ENCODE peak calls at places on chromosomes 3 and 15, in seven cellular contexts. One of them, this sample, is unnamed.

GRCh38 chr3:149401926-149402310 is 24.5 kb upstream of the TM4SF1 start:
- DNase-seq in neuronal stem cell: no peak
- DNase-seq in mesenchymal stem cell: peak; percentile 47
- DNase-seq in H1: no peak
- DNase-seq in IMR-90: peak; percentile 48
- DNase-seq in trophoblast cell: no peak
- DNase-seq in H9: no peak
- DNase-seq in this sample: no peak

GRCh38 chr3:195897853-195898415 is 10.4 kb downstream of the TNK2 start:
- DNase-seq in neuronal stem cell: no peak
- DNase-seq in H9: no peak
- DNase-seq in H1: no peak
- DNase-seq in mesenchymal stem cell: no peak
- DNase-seq in IMR-90: no peak
- DNase-seq in trophoblast cell: peak; percentile 92
- DNase-seq in this sample: peak; percentile 78

GRCh38 chr3:151843275-151843674 is 29.4 kb downstream of the AADAC start:
- DNase-seq in neuronal stem cell: no peak
- DNase-seq in IMR-90: peak; percentile 16
- DNase-seq in trophoblast cell: no peak
- DNase-seq in H9: no peak
- DNase-seq in H1: no peak
- DNase-seq in mesenchymal stem cell: peak; percentile 63
- DNase-seq in this sample: no peak

GRCh38 chr3:21995079-21995607 is 244.1 kb upstream of the ZNF385D start:
- DNase-seq in trophoblast cell: no peak
- DNase-seq in mesenchymal stem cell: no peak
- DNase-seq in IMR-90: no peak
- DNase-seq in neuronal stem cell: no peak
- DNase-seq in H9: no peak
- DNase-seq in H1: no peak
- DNase-seq in this sample: no peak

GRCh38 chr3:10361375-10361774 is 40.5 kb upstream of the SEC13 start:
- DNase-seq in H9: no peak
- DNase-seq in neuronal stem cell: no peak
- DNase-seq in trophoblast cell: no peak
- DNase-seq in IMR-90: no peak
- DNase-seq in H1: no peak
- DNase-seq in mesenchymal stem cell: no peak
- DNase-seq in this sample: no peak

GRCh38 chr3:99943931-99944761 is 126.5 kb downstream of the CMSS1 start:
- DNase-seq in H9: no peak
- DNase-seq in IMR-90: peak; percentile 47
- DNase-seq in mesenchymal stem cell: no peak
- DNase-seq in trophoblast cell: peak; percentile 77
- DNase-seq in neuronal stem cell: no peak
- DNase-seq in H1: no peak
- DNase-seq in this sample: no peak

GRCh38 chr3:172953576-172953975 is 187.5 kb downstream of the SPATA16 start:
- DNase-seq in trophoblast cell: no peak
- DNase-seq in neuronal stem cell: no peak
- DNase-seq in H1: no peak
- DNase-seq in mesenchymal stem cell: no peak
- DNase-seq in H9: no peak
- DNase-seq in IMR-90: no peak
- DNase-seq in this sample: no peak

GRCh38 chr3:49928511-49929017 is 1.0 kb downstream of the MON1A start:
- DNase-seq in mesenchymal stem cell: no peak
- DNase-seq in IMR-90: no peak
- DNase-seq in H1: no peak
- DNase-seq in trophoblast cell: no peak
- DNase-seq in neuronal stem cell: no peak
- DNase-seq in H9: no peak
- DNase-seq in this sample: peak; percentile 60

GRCh38 chr3:31710123-31710841 is 177.6 kb downstream of the STT3B start:
- DNase-seq in H1: no peak
- DNase-seq in neuronal stem cell: no peak
- DNase-seq in IMR-90: peak; percentile 42
- DNase-seq in trophoblast cell: no peak
- DNase-seq in mesenchymal stem cell: peak; percentile 5
- DNase-seq in H9: no peak
- DNase-seq in this sample: peak; percentile 20

GRCh38 chr15:90598053-90598577 is 68.4 kb downstream of the CRTC3 start:
- DNase-seq in trophoblast cell: peak; percentile 15
- DNase-seq in IMR-90: no peak
- DNase-seq in mesenchymal stem cell: peak; percentile 16
- DNase-seq in H9: peak; percentile 72
- DNase-seq in H1: no peak
- DNase-seq in neuronal stem cell: no peak
- DNase-seq in this sample: peak; percentile 65

GRCh38 chr3:111325160-111325707 is 216.8 kb upstream of the CD96 start:
- DNase-seq in IMR-90: peak; percentile 37
- DNase-seq in neuronal stem cell: no peak
- DNase-seq in trophoblast cell: no peak
- DNase-seq in H1: no peak
- DNase-seq in H9: no peak
- DNase-seq in mesenchymal stem cell: no peak
- DNase-seq in this sample: no peak

GRCh38 chr15:42590619-42591237 is 15.3 kb downstream of the STARD9 start:
- DNase-seq in trophoblast cell: no peak
- DNase-seq in mesenchymal stem cell: no peak
- DNase-seq in neuronal stem cell: no peak
- DNase-seq in H9: no peak
- DNase-seq in IMR-90: no peak
- DNase-seq in H1: no peak
- DNase-seq in this sample: no peak

GRCh38 chr3:38655708-38656300 is 6.3 kb upstream of the SCN5A start:
- DNase-seq in IMR-90: peak; percentile 51
- DNase-seq in H1: no peak
- DNase-seq in trophoblast cell: peak; percentile 73
- DNase-seq in mesenchymal stem cell: peak; percentile 34
- DNase-seq in H9: peak; percentile 64
- DNase-seq in neuronal stem cell: no peak
- DNase-seq in this sample: peak; percentile 89

GRCh38 chr3:5798809-5799208 is 611.3 kb downstream of the EDEM1 start:
- DNase-seq in neuronal stem cell: no peak
- DNase-seq in H1: no peak
- DNase-seq in H9: no peak
- DNase-seq in trophoblast cell: peak; percentile 91
- DNase-seq in IMR-90: no peak
- DNase-seq in mesenchymal stem cell: peak; percentile 6
- DNase-seq in this sample: no peak

GRCh38 chr3:17632401-17633100 is 109.9 kb downstream of the TBC1D5 start:
- DNase-seq in neuronal stem cell: no peak
- DNase-seq in H1: no peak
- DNase-seq in trophoblast cell: peak; percentile 17
- DNase-seq in H9: no peak
- DNase-seq in mesenchymal stem cell: peak; percentile 75
- DNase-seq in IMR-90: peak; percentile 83
- DNase-seq in this sample: no peak

GRCh38 chr3:133986302-133986701 is 43.4 kb downstream of the SLCO2A1 start:
- DNase-seq in trophoblast cell: no peak
- DNase-seq in H1: no peak
- DNase-seq in neuronal stem cell: no peak
- DNase-seq in H9: no peak
- DNase-seq in IMR-90: no peak
- DNase-seq in mesenchymal stem cell: peak; percentile 26
- DNase-seq in this sample: no peak
- H3K4ac ChIP-seq in trophoblast cell: peak overlapping the region; percentile 68
- H3K4ac ChIP-seq in H1: no peak overlapping the region
- H3K4ac ChIP-seq in neuronal stem cell: no peak overlapping the region
- H3K4ac ChIP-seq in H9: no peak overlapping the region
- H3K4ac ChIP-seq in IMR-90: no peak overlapping the region
- H3K4ac ChIP-seq in mesenchymal stem cell: no peak overlapping the region
- H3K4ac ChIP-seq in this sample: peak overlapping the region; percentile 83

GRCh38 chr3:16498130-16498890 is 15.2 kb downstream of the RFTN1 start:
- DNase-seq in H9: peak; percentile 52
- DNase-seq in H1: no peak
- DNase-seq in IMR-90: no peak
- DNase-seq in trophoblast cell: no peak
- DNase-seq in neuronal stem cell: no peak
- DNase-seq in mesenchymal stem cell: no peak
- DNase-seq in this sample: peak; percentile 68
- H3K4me2 ChIP-seq in H9: no peak overlapping the region
- H3K4me2 ChIP-seq in H1: no peak overlapping the region
- H3K4me2 ChIP-seq in IMR-90: no peak overlapping the region
- H3K4me2 ChIP-seq in trophoblast cell: no peak overlapping the region
- H3K4me2 ChIP-seq in neuronal stem cell: no peak overlapping the region
- H3K4me2 ChIP-seq in mesenchymal stem cell: no peak overlapping the region
- H3K4me2 ChIP-seq in this sample: no peak overlapping the region

GRCh38 chr3:47006145-47006651 is 26.7 kb downstream of the NBEAL2 start:
- DNase-seq in mesenchymal stem cell: no peak
- DNase-seq in trophoblast cell: no peak
- DNase-seq in H9: no peak
- DNase-seq in H1: no peak
- DNase-seq in neuronal stem cell: no peak
- DNase-seq in IMR-90: no peak
- DNase-seq in this sample: no peak

GRCh38 chr3:47005212-47006144 is 26.0 kb downstream of the NBEAL2 start:
- DNase-seq in neuronal stem cell: no peak
- DNase-seq in trophoblast cell: no peak
- DNase-seq in IMR-90: no peak
- DNase-seq in mesenchymal stem cell: no peak
- DNase-seq in H1: no peak
- DNase-seq in H9: no peak
- DNase-seq in this sample: no peak

GRCh38 chr3:47003461-47004368 is 24.2 kb downstream of the NBEAL2 start:
- DNase-seq in trophoblast cell: no peak
- DNase-seq in mesenchymal stem cell: no peak
- DNase-seq in H1: no peak
- DNase-seq in neuronal stem cell: no peak
- DNase-seq in H9: no peak
- DNase-seq in IMR-90: no peak
- DNase-seq in this sample: no peak

GRCh38 chr3:47002490-47003410 is 23.3 kb downstream of the NBEAL2 start:
- DNase-seq in neuronal stem cell: no peak
- DNase-seq in H1: peak; percentile 91
- DNase-seq in H9: peak; percentile 81
- DNase-seq in mesenchymal stem cell: no peak
- DNase-seq in trophoblast cell: no peak
- DNase-seq in IMR-90: no peak
- DNase-seq in this sample: peak; percentile 67

DNA sequence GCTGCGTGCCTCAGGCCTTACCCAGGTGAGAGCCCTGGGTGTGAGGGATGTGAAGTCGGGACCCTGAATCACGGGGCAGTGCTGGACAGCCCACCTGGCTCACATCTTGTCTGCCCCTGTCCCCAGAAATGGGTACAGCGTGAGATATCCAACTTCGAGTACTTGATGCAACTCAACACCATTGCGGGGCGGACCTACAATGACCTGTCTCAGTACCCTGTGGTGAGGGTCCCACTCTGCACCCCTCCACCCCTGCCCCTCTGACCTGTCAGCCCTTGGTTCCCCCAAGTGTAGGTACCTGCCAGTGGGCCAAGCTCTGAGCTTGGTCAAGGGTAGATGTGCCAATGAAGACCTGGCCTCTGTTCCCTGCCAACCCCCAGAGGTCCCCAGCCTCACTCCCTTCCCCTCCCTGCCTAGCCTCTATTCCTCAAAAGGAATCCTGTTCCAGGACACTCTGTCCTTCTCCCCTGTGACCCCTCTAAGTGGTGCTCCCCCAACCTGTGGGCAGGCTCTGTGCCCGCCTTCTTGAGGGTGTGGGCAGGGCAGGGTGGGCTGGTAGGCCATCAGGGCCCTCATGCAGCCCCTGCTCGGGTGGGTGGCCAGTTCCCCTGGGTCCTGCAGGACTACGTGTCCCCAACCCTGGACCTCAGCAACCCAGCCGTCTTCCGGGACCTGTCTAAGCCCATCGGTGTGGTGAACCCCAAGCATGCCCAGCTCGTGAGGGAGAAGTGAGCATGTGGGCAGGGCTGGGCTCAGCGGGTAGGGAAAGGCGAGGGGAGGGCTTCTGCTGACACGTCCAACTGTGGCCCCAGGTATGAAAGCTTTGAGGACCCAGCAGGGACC is 25.1 kb downstream of the NBEAL2 start:
- DNase-seq in neuronal stem cell: no peak
- DNase-seq in IMR-90: no peak
- DNase-seq in trophoblast cell: no peak
- DNase-seq in H9: no peak
- DNase-seq in mesenchymal stem cell: no peak
- DNase-seq in H1: no peak
- DNase-seq in this sample: no peak
- H3K4ac ChIP-seq in neuronal stem cell: peak overlapping the region; percentile 37
- H3K4ac ChIP-seq in IMR-90: no peak overlapping the region
- H3K4ac ChIP-seq in trophoblast cell: no peak overlapping the region
- H3K4ac ChIP-seq in H9: no peak overlapping the region
- H3K4ac ChIP-seq in mesenchymal stem cell: no peak overlapping the region
- H3K4ac ChIP-seq in H1: no peak overlapping the region
- H3K4ac ChIP-seq in this sample: no peak overlapping the region

DNA sequence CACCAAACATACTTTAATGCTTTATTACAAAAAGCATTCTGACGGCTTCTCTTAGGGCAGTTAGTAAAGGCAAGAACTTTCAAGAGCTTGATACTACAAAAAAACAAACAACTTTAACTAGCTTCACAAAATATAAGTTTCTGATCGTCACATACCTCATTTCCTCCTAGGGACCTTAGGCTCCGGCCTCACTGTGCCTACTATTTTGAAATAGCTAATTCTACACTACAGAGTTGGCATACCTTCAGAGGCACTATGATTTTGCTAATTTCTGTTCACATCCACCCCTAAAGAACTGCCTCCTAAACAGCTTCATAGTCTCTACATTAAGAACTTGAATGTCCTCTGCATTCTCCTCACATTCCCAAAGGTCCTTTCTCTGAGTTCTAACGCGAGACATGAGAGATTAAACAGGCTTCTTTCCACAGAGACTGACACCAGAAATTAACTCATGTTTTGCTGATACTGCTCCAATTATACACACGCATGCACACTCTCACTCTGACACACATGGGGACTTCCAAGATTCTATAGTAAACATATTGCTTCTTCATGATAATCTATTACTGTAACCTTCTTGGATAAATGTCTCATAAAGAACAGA is 75.5 kb downstream of the DLG1 start:
- DNase-seq in trophoblast cell: no peak
- DNase-seq in IMR-90: no peak
- DNase-seq in neuronal stem cell: no peak
- DNase-seq in H1: no peak
- DNase-seq in mesenchymal stem cell: peak; percentile 49
- DNase-seq in H9: no peak
- DNase-seq in this sample: no peak
- H3K4me2 ChIP-seq in trophoblast cell: no peak overlapping the region
- H3K4me2 ChIP-seq in IMR-90: no peak overlapping the region
- H3K4me2 ChIP-seq in neuronal stem cell: no peak overlapping the region
- H3K4me2 ChIP-seq in H1: no peak overlapping the region
- H3K4me2 ChIP-seq in mesenchymal stem cell: no peak overlapping the region
- H3K4me2 ChIP-seq in H9: no peak overlapping the region
- H3K4me2 ChIP-seq in this sample: no peak overlapping the region

DNA sequence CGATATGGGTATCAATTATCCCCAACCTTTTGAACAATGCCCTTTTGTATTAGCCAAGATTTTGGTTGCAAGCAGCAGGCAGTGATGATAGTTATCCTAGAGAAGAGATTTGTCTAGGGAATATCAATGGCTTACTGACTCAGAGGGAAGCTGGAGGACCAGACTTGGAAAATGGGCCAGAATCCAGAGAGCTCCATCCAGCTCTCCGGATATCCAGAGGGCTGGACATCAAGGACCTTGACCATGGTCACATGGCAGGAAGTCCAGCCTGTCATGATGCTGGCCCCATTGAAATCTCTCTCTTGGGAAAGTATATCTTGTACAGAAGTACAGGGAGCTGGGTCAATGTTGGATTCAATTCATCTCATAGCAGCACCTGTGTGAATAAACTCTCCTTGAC is 148.5 kb upstream of the PDZRN3 start:
- DNase-seq in IMR-90: no peak
- DNase-seq in H1: no peak
- DNase-seq in H9: no peak
- DNase-seq in trophoblast cell: no peak
- DNase-seq in neuronal stem cell: no peak
- DNase-seq in mesenchymal stem cell: no peak
- DNase-seq in this sample: no peak
- H3K4ac ChIP-seq in IMR-90: no peak overlapping the region
- H3K4ac ChIP-seq in H1: no peak overlapping the region
- H3K4ac ChIP-seq in H9: no peak overlapping the region
- H3K4ac ChIP-seq in trophoblast cell: no peak overlapping the region
- H3K4ac ChIP-seq in neuronal stem cell: no peak overlapping the region
- H3K4ac ChIP-seq in mesenchymal stem cell: no peak overlapping the region
- H3K4ac ChIP-seq in this sample: peak overlapping the region; percentile 16

This sample was measured in mesendoderm.